ENCODE peak calls at places on chromosomes 5 and 9, in eight cellular contexts. G, Y, C, P, L, K, Z and J are unnamed samples.

GRCh38 chr9:132062768-132063167 is 16.9 kb downstream of the MED27 start:
- DNase-seq in G (no peak), Y (no peak), C (no peak), P (no peak), L (no peak), K (no peak), Z (no peak), J (peak)

GRCh38 chr9:138045541-138046490 is 168.2 kb downstream of the CACNA1B start:
- DNase-seq in G (no peak), Y (no peak), C (peak), P (peak), L (no peak), K (peak), Z (no peak), J (no peak)

GRCh38 chr5:50365615-50366251 is 75.4 kb downstream of the EMB start:
- DNase-seq in G (no peak), Y (no peak), C (no peak), P (no peak), L (no peak), K (no peak), Z (no peak), J (no peak)

GRCh38 chr9:124869986-124870560 is 8.1 kb downstream of the ARPC5L start:
- DNase-seq in G (peak), Y (peak), C (peak), P (peak), L (no peak), K (peak), Z (no peak), J (peak)

GRCh38 chr9:87087197-87087596 is 139.9 kb upstream of the GAS1 start:
- DNase-seq in G (no peak), Y (no peak), C (no peak), P (no peak), L (no peak), K (no peak), Z (no peak), J (no peak)

GRCh38 chr5:140346348-140347221 is at the start of gene HBEGF:
- DNase-seq in G (peak), Y (peak), C (peak), P (peak), L (peak), K (peak), Z (no peak), J (peak)

GRCh38 chr9:107513464-107514092 is 24.0 kb upstream of the KLF4 start:
- DNase-seq in G (no peak), Y (no peak), C (no peak), P (no peak), L (no peak), K (no peak), Z (no peak), J (no peak)

GRCh38 chr5:174491265-174491664 is 233.1 kb upstream of the MSX2 start:
- DNase-seq in G (no peak), Y (no peak), C (no peak), P (no peak), L (no peak), K (no peak), Z (no peak), J (no peak)

GRCh38 chr5:56676091-56676768 is 139.1 kb upstream of the MAP3K1 start:
- DNase-seq in G (no peak), Y (no peak), C (no peak), P (no peak), L (no peak), K (no peak), Z (no peak), J (no peak)

GRCh38 chr5:89313804-89314588 is 431.0 kb upstream of the MEF2C start:
- DNase-seq in G (peak), Y (peak), C (peak), P (no peak), L (no peak), K (no peak), Z (peak), J (peak)

GRCh38 chr5:32126691-32127090 is 47.4 kb downstream of the GOLPH3 start:
- DNase-seq in G (peak), Y (peak), C (no peak), P (no peak), L (no peak), K (no peak), Z (no peak), J (no peak)

GRCh38 chr9:72041775-72042194 is 18.6 kb downstream of the C9orf57 start:
- DNase-seq in G (peak), Y (peak), C (no peak), P (peak), L (peak), K (no peak), Z (peak), J (peak)

GRCh38 chr9:38634315-38634714 is 13.9 kb upstream of the ANKRD18A start:
- DNase-seq in G (no peak), Y (no peak), C (no peak), P (no peak), L (no peak), K (no peak), Z (no peak), J (no peak)

GRCh38 chr9:83432104-83432627 is 106.0 kb downstream of the FRMD3 start:
- DNase-seq in G (peak), Y (peak), C (no peak), P (peak), L (peak), K (no peak), Z (no peak), J (no peak)

GRCh38 chr9:16624356-16624755 is 246.1 kb downstream of the BNC2 start:
- DNase-seq in G (no peak), Y (no peak), C (no peak), P (no peak), L (no peak), K (no peak), Z (no peak), J (no peak)

GRCh38 chr9:37412431-37413151 is 9.9 kb upstream of the GRHPR start:
- DNase-seq in G (no peak), Y (peak), C (no peak), P (no peak), L (no peak), K (no peak), Z (no peak), J (peak)

GRCh38 chr9:106864533-106865143 is 1.7 kb downstream of the ZNF462 start:
- DNase-seq in G (peak), Y (peak), C (peak), P (no peak), L (no peak), K (no peak), Z (no peak), J (peak)

GRCh38 chr9:120443489-120443888 is 136.5 kb downstream of the CDK5RAP2 start:
- DNase-seq in G (peak), Y (peak), C (no peak), P (no peak), L (no peak), K (no peak), Z (peak), J (peak)

GRCh38 chr5:116795189-116795588 is 220.6 kb upstream of the SEMA6A start:
- DNase-seq in G (no peak), Y (no peak), C (no peak), P (no peak), L (no peak), K (no peak), Z (no peak), J (no peak)

GRCh38 chr5:139378101-139378825 is 4.8 kb downstream of the SLC23A1 start:
- DNase-seq in G (no peak), Y (no peak), C (no peak), P (no peak), L (no peak), K (no peak), Z (no peak), J (no peak)

GRCh38 chr5:6175172-6175855 is 203.0 kb downstream of the MED10 start:
- DNase-seq in G (no peak), Y (no peak), C (no peak), P (no peak), L (no peak), K (no peak), Z (no peak), J (no peak)

GRCh38 chr5:41877408-41877807 is 7.2 kb upstream of the OXCT1 start:
- DNase-seq in G (no peak), Y (no peak), C (no peak), P (no peak), L (no peak), K (no peak), Z (no peak), J (no peak)

GRCh38 chr5:91641730-91642350 is 258.7 kb upstream of the ARRDC3 start:
- DNase-seq in G (peak), Y (peak), C (no peak), P (no peak), L (no peak), K (no peak), Z (peak), J (peak)

GRCh38 chr9:127898433-127899199 is 787 bp downstream of the ST6GALNAC6 start:
- DNase-seq in G (peak), Y (peak), C (peak), P (peak), L (no peak), K (peak), Z (peak), J (peak)

GRCh38 chr5:171863928-171864327 is 78.3 kb downstream of the SMIM23 start:
- DNase-seq in G (peak), Y (peak), C (no peak), P (no peak), L (no peak), K (no peak), Z (peak), J (peak)
- TF ChIP-seq CTCF in G (no peak), Y (no peak), C (no peak), P (no peak), L (no peak), K (no peak), Z (no peak), J (no peak)

DNA sequence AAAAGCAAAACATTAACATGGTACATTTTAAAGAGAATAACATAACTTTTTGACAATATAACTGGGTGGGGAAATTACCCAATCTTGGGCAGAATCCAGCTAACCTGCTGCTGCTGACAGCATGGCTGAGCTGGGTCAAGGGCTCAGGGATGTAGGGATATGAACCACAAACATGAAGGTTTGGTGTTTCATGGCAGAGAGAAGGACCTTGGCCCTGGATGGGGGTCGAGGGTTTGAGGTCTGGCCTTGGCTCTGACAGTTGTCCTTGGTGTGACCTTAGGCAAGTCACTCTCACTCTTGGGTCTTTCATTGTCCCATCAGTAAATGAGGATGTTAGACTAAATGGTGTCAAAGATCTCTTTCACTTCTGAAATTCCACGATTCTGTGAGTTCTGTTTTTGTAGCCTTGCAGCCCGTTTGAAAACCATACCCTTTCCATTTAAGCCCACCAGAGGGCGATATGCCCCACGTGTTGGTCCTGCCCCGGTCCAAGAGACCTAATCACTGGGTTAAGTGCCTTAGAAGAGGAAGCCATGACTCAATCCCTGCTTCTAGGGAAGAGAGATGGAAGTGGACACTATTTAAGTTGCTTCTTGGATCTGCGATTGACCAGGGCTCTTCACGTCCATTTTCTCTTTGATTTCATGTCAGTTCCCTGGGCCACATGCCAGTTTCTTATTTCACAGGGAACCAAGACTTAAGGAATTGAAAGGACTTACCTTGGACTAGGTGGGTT is 56.8 kb upstream of the TEX48 start:
- DNase-seq in G (peak), Y (peak), C (peak), P (peak), L (peak), K (peak), Z (peak), J (peak)
- TF ChIP-seq CTCF in G (peak), Y (peak), C (peak), P (peak), L (peak), K (peak), Z (peak), J (peak)

GRCh38 chr9:136110082-136111061 is 8.3 kb downstream of the TMEM250 start:
- DNase-seq in G (peak), Y (peak), C (no peak), P (no peak), L (no peak), K (no peak), Z (no peak), J (peak)
- TF ChIP-seq CTCF in G (peak), Y (peak), C (no peak), P (no peak), L (peak), K (no peak), Z (peak), J (peak)

DNA sequence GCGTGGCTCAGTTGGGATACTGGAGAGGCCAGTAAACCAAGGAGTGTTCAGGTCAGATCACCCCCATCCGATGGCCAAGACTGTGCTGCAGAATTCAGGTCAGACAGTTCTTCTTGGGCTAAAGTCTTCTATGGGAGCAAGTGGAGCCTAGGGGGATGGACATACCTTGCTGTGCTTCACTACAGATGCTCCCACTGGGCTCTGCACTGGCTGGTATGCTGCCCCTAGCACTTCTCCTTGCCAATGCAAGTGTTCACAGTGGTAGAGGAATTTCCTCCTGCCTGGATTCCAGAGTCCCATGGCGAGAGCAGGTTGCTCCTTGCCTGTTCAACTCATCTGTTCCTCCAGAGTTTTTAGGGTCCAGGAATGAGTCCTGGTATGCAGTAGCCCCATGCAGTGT is 134.2 kb upstream of the EDIL3 start:
- DNase-seq in G (no peak), Y (no peak), C (no peak), P (no peak), L (no peak), K (no peak), Z (no peak), J (no peak)
- TF ChIP-seq CTCF in G (no peak), Y (no peak), C (no peak), P (no peak), L (no peak), K (no peak), Z (no peak), J (no peak)